ENCODE peak calls at places on chromosomes 11 and 22, in ten cellular contexts. One of them, this sample, is unnamed.

GRCh38 chr22:36701166-36701713 is 2.3 kb downstream of the CACNG2 start:
- DNase-seq in NCI-H748 treated with DMSO at 0.1 percent for 48 hours: no peak
- DNase-seq in activated naive CD8-positive, alpha-beta T cell treated with anti-CD3 and anti-CD28 coated beads for 36 hours: no peak
- DNase-seq in nephron progenitor cell: no peak
- DNase-seq in ACHN: no peak
- DNase-seq in iPS DF 6.9: no peak
- DNase-seq in dermis blood vessel endothelial cell: no peak
- DNase-seq in EL: no peak
- DNase-seq in HEK293T: no peak
- DNase-seq in cardiac muscle cell: no peak
- DNase-seq in this sample: no peak

GRCh38 chr11:119093951-119094815 is 7.5 kb downstream of the DPAGT1 start:
- DNase-seq in NCI-H748 treated with DMSO at 0.1 percent for 48 hours: no peak
- DNase-seq in activated naive CD8-positive, alpha-beta T cell treated with anti-CD3 and anti-CD28 coated beads for 36 hours: peak
- DNase-seq in nephron progenitor cell: peak
- DNase-seq in ACHN: peak
- DNase-seq in iPS DF 6.9: no peak
- DNase-seq in dermis blood vessel endothelial cell: peak
- DNase-seq in EL: peak
- DNase-seq in HEK293T: no peak
- DNase-seq in cardiac muscle cell: peak
- DNase-seq in this sample: no peak

GRCh38 chr11:64705501-64705900 is 17.5 kb downstream of the NRXN2 start:
- DNase-seq in NCI-H748 treated with DMSO at 0.1 percent for 48 hours: no peak
- DNase-seq in activated naive CD8-positive, alpha-beta T cell treated with anti-CD3 and anti-CD28 coated beads for 36 hours: no peak
- DNase-seq in nephron progenitor cell: no peak
- DNase-seq in ACHN: no peak
- DNase-seq in iPS DF 6.9: no peak
- DNase-seq in dermis blood vessel endothelial cell: no peak
- DNase-seq in EL: no peak
- DNase-seq in HEK293T: no peak
- DNase-seq in cardiac muscle cell: no peak
- DNase-seq in this sample: no peak

GRCh38 chr11:117570701-117571100 is 226.3 kb downstream of the DSCAML1 start:
- DNase-seq in NCI-H748 treated with DMSO at 0.1 percent for 48 hours: no peak
- DNase-seq in activated naive CD8-positive, alpha-beta T cell treated with anti-CD3 and anti-CD28 coated beads for 36 hours: no peak
- DNase-seq in nephron progenitor cell: no peak
- DNase-seq in ACHN: no peak
- DNase-seq in iPS DF 6.9: no peak
- DNase-seq in dermis blood vessel endothelial cell: no peak
- DNase-seq in EL: no peak
- DNase-seq in HEK293T: no peak
- DNase-seq in cardiac muscle cell: no peak
- DNase-seq in this sample: no peak

GRCh38 chr11:34161812-34162506 is 56.5 kb downstream of the NAT10 start:
- DNase-seq in NCI-H748 treated with DMSO at 0.1 percent for 48 hours: no peak
- DNase-seq in activated naive CD8-positive, alpha-beta T cell treated with anti-CD3 and anti-CD28 coated beads for 36 hours: peak
- DNase-seq in nephron progenitor cell: no peak
- DNase-seq in ACHN: no peak
- DNase-seq in iPS DF 6.9: no peak
- DNase-seq in dermis blood vessel endothelial cell: no peak
- DNase-seq in EL: peak
- DNase-seq in HEK293T: no peak
- DNase-seq in cardiac muscle cell: no peak
- DNase-seq in this sample: no peak

GRCh38 chr22:30777589-30777988 is 82.9 kb downstream of the OSBP2 start:
- DNase-seq in NCI-H748 treated with DMSO at 0.1 percent for 48 hours: no peak
- DNase-seq in activated naive CD8-positive, alpha-beta T cell treated with anti-CD3 and anti-CD28 coated beads for 36 hours: no peak
- DNase-seq in nephron progenitor cell: no peak
- DNase-seq in ACHN: no peak
- DNase-seq in iPS DF 6.9: no peak
- DNase-seq in dermis blood vessel endothelial cell: no peak
- DNase-seq in EL: no peak
- DNase-seq in HEK293T: no peak
- DNase-seq in cardiac muscle cell: no peak
- DNase-seq in this sample: no peak

GRCh38 chr11:76131585-76131984 is 74.7 kb downstream of the WNT11 start:
- DNase-seq in NCI-H748 treated with DMSO at 0.1 percent for 48 hours: no peak
- DNase-seq in activated naive CD8-positive, alpha-beta T cell treated with anti-CD3 and anti-CD28 coated beads for 36 hours: no peak
- DNase-seq in nephron progenitor cell: no peak
- DNase-seq in ACHN: no peak
- DNase-seq in iPS DF 6.9: no peak
- DNase-seq in dermis blood vessel endothelial cell: no peak
- DNase-seq in EL: no peak
- DNase-seq in HEK293T: no peak
- DNase-seq in cardiac muscle cell: peak
- DNase-seq in this sample: no peak

GRCh38 chr11:75423721-75424120 is 9.3 kb downstream of the KLHL35 start:
- DNase-seq in NCI-H748 treated with DMSO at 0.1 percent for 48 hours: no peak
- DNase-seq in activated naive CD8-positive, alpha-beta T cell treated with anti-CD3 and anti-CD28 coated beads for 36 hours: no peak
- DNase-seq in nephron progenitor cell: no peak
- DNase-seq in ACHN: no peak
- DNase-seq in iPS DF 6.9: no peak
- DNase-seq in dermis blood vessel endothelial cell: no peak
- DNase-seq in EL: no peak
- DNase-seq in HEK293T: no peak
- DNase-seq in cardiac muscle cell: no peak
- DNase-seq in this sample: peak

GRCh38 chr11:95877288-95877687 is 46.6 kb downstream of the MTMR2 start:
- DNase-seq in NCI-H748 treated with DMSO at 0.1 percent for 48 hours: no peak
- DNase-seq in activated naive CD8-positive, alpha-beta T cell treated with anti-CD3 and anti-CD28 coated beads for 36 hours: no peak
- DNase-seq in nephron progenitor cell: no peak
- DNase-seq in ACHN: peak
- DNase-seq in iPS DF 6.9: no peak
- DNase-seq in dermis blood vessel endothelial cell: peak
- DNase-seq in EL: peak
- DNase-seq in HEK293T: no peak
- DNase-seq in cardiac muscle cell: no peak
- DNase-seq in this sample: no peak

GRCh38 chr11:67301951-67302516 is 1.3 kb upstream of the SSH3 start:
- DNase-seq in NCI-H748 treated with DMSO at 0.1 percent for 48 hours: no peak
- DNase-seq in activated naive CD8-positive, alpha-beta T cell treated with anti-CD3 and anti-CD28 coated beads for 36 hours: no peak
- DNase-seq in nephron progenitor cell: peak
- DNase-seq in ACHN: peak
- DNase-seq in iPS DF 6.9: no peak
- DNase-seq in dermis blood vessel endothelial cell: no peak
- DNase-seq in EL: no peak
- DNase-seq in HEK293T: peak
- DNase-seq in cardiac muscle cell: peak
- DNase-seq in this sample: peak

GRCh38 chr22:11042116-11042515 is 4485.9 kb upstream of the OR11H1 start:
- DNase-seq in NCI-H748 treated with DMSO at 0.1 percent for 48 hours: no peak
- DNase-seq in activated naive CD8-positive, alpha-beta T cell treated with anti-CD3 and anti-CD28 coated beads for 36 hours: no peak
- DNase-seq in nephron progenitor cell: no peak
- DNase-seq in ACHN: no peak
- DNase-seq in iPS DF 6.9: no peak
- DNase-seq in dermis blood vessel endothelial cell: no peak
- DNase-seq in EL: no peak
- DNase-seq in HEK293T: no peak
- DNase-seq in cardiac muscle cell: no peak
- DNase-seq in this sample: no peak

GRCh38 chr11:130156108-130157022 is 3.2 kb upstream of the ST14 start:
- DNase-seq in NCI-H748 treated with DMSO at 0.1 percent for 48 hours: no peak
- DNase-seq in activated naive CD8-positive, alpha-beta T cell treated with anti-CD3 and anti-CD28 coated beads for 36 hours: no peak
- DNase-seq in nephron progenitor cell: no peak
- DNase-seq in ACHN: no peak
- DNase-seq in iPS DF 6.9: no peak
- DNase-seq in dermis blood vessel endothelial cell: no peak
- DNase-seq in EL: peak
- DNase-seq in HEK293T: no peak
- DNase-seq in cardiac muscle cell: no peak
- DNase-seq in this sample: no peak

GRCh38 chr11:15234796-15235195 is 120.1 kb downstream of the INSC start:
- DNase-seq in NCI-H748 treated with DMSO at 0.1 percent for 48 hours: no peak
- DNase-seq in activated naive CD8-positive, alpha-beta T cell treated with anti-CD3 and anti-CD28 coated beads for 36 hours: no peak
- DNase-seq in nephron progenitor cell: no peak
- DNase-seq in ACHN: no peak
- DNase-seq in iPS DF 6.9: no peak
- DNase-seq in dermis blood vessel endothelial cell: no peak
- DNase-seq in EL: no peak
- DNase-seq in HEK293T: no peak
- DNase-seq in cardiac muscle cell: no peak
- DNase-seq in this sample: no peak

GRCh38 chr11:119584193-119585037 is 144.6 kb downstream of the NECTIN1 start:
- DNase-seq in NCI-H748 treated with DMSO at 0.1 percent for 48 hours: peak
- DNase-seq in activated naive CD8-positive, alpha-beta T cell treated with anti-CD3 and anti-CD28 coated beads for 36 hours: peak
- DNase-seq in nephron progenitor cell: peak
- DNase-seq in ACHN: peak
- DNase-seq in iPS DF 6.9: no peak
- DNase-seq in dermis blood vessel endothelial cell: peak
- DNase-seq in EL: peak
- DNase-seq in HEK293T: peak
- DNase-seq in cardiac muscle cell: peak
- DNase-seq in this sample: no peak

GRCh38 chr22:49659924-49660315 is 167.8 kb downstream of the BRD1 start:
- DNase-seq in NCI-H748 treated with DMSO at 0.1 percent for 48 hours: no peak
- DNase-seq in activated naive CD8-positive, alpha-beta T cell treated with anti-CD3 and anti-CD28 coated beads for 36 hours: no peak
- DNase-seq in nephron progenitor cell: no peak
- DNase-seq in ACHN: no peak
- DNase-seq in iPS DF 6.9: no peak
- DNase-seq in dermis blood vessel endothelial cell: peak
- DNase-seq in EL: no peak
- DNase-seq in HEK293T: no peak
- DNase-seq in cardiac muscle cell: no peak
- DNase-seq in this sample: peak

GRCh38 chr22:43001271-43002197 is 13.4 kb downstream of the PACSIN2 start:
- DNase-seq in NCI-H748 treated with DMSO at 0.1 percent for 48 hours: no peak
- DNase-seq in activated naive CD8-positive, alpha-beta T cell treated with anti-CD3 and anti-CD28 coated beads for 36 hours: peak
- DNase-seq in nephron progenitor cell: no peak
- DNase-seq in ACHN: no peak
- DNase-seq in iPS DF 6.9: no peak
- DNase-seq in dermis blood vessel endothelial cell: peak
- DNase-seq in EL: no peak
- DNase-seq in HEK293T: no peak
- DNase-seq in cardiac muscle cell: no peak
- DNase-seq in this sample: no peak

GRCh38 chr11:130131957-130132850 is 27.4 kb upstream of the ST14 start:
- DNase-seq in NCI-H748 treated with DMSO at 0.1 percent for 48 hours: peak
- DNase-seq in activated naive CD8-positive, alpha-beta T cell treated with anti-CD3 and anti-CD28 coated beads for 36 hours: peak
- DNase-seq in nephron progenitor cell: peak
- DNase-seq in ACHN: peak
- DNase-seq in iPS DF 6.9: peak
- DNase-seq in dermis blood vessel endothelial cell: peak
- DNase-seq in EL: peak
- DNase-seq in HEK293T: peak
- DNase-seq in cardiac muscle cell: peak
- DNase-seq in this sample: peak

This sample was measured in B cell.